ENCODE peak calls at places on chromosomes 2 and 18, in five cellular contexts. A is tibial nerve; P is heart right ventricle; R is fibroblast of lung; K is CD8-positive, alpha-beta T cell. I is an unnamed sample.

GRCh38 chr18:72444756-72445155 is 99.4 kb downstream of the CBLN2 start:
- DNase-seq in P (no peak), K (no peak), A (no peak), R (no peak), I (no peak)

GRCh38 chr18:48032876-48033769 is 102.7 kb upstream of the SMAD2 start:
- DNase-seq in K (no peak), A (no peak), P (no peak), R (peak; percentile 29), I (no peak)

GRCh38 chr2:171792157-171792556 is 101.9 kb downstream of the SLC25A12 start:
- DNase-seq in A (no peak), K (no peak), P (no peak), R (no peak), I (no peak)

GRCh38 chr2:79669714-79670113 is 156.9 kb downstream of the CTNNA2 start:
- DNase-seq in A (no peak), P (no peak), R (no peak), K (no peak), I (no peak)

GRCh38 chr2:72011791-72012190 is 135.9 kb downstream of the CYP26B1 start:
- DNase-seq in A (no peak), P (no peak), K (no peak), R (no peak), I (no peak)

GRCh38 chr2:178825183-178825582 is 18.0 kb upstream of the TTN start:
- DNase-seq in R (peak; percentile 55), P (no peak), K (no peak), A (no peak), I (no peak)

GRCh38 chr2:191659198-191659597 is 18.7 kb upstream of the NABP1 start:
- DNase-seq in A (no peak), P (no peak), K (no peak), R (no peak), I (no peak)

GRCh38 chr18:23943903-23944624 is 70.5 kb upstream of the TTC39C start:
- DNase-seq in A (no peak), P (no peak), K (no peak), R (peak; percentile 82), I (no peak)

GRCh38 chr2:100196786-100197494 is 54.5 kb upstream of the AFF3 start:
- DNase-seq in K (no peak), A (no peak), R (no peak), P (no peak), I (no peak)

GRCh38 chr2:239805414-239805813 is 219.7 kb downstream of the NDUFA10 start:
- DNase-seq in A (no peak), R (no peak), K (no peak), P (no peak), I (no peak)

GRCh38 chr2:239902749-239903201 is 122.4 kb downstream of the NDUFA10 start:
- DNase-seq in A (no peak), K (no peak), R (no peak), P (no peak), I (no peak)

GRCh38 chr2:191008286-191008685 is 5.7 kb downstream of the STAT1 start:
- DNase-seq in K (no peak), A (no peak), P (no peak), R (no peak), I (no peak)

GRCh38 chr2:218882866-218883366 is 2.3 kb downstream of the WNT10A start:
- DNase-seq in K (no peak), R (no peak), A (no peak), P (no peak), I (no peak)

GRCh38 chr2:205658572-205658971 is 23.7 kb upstream of the NRP2 start:
- DNase-seq in A (no peak), K (no peak), P (no peak), R (no peak), I (no peak)

GRCh38 chr18:59715966-59716369 is 18.7 kb upstream of the CCBE1 start:
- DNase-seq in A (no peak), R (peak; percentile 87), P (no peak), K (no peak), I (peak; percentile 68)

GRCh38 chr18:59718108-59719057 is 21.2 kb upstream of the CCBE1 start:
- DNase-seq in P (no peak), R (peak; percentile 81), A (no peak), K (no peak), I (peak; percentile 94)

GRCh38 chr18:59717291-59717690 is 20.1 kb upstream of the CCBE1 start:
- DNase-seq in K (no peak), P (no peak), R (no peak), A (no peak), I (no peak)

GRCh38 chr18:59721214-59721613 is 24.0 kb upstream of the CCBE1 start:
- DNase-seq in K (no peak), A (no peak), P (no peak), R (no peak), I (no peak)

DNA sequence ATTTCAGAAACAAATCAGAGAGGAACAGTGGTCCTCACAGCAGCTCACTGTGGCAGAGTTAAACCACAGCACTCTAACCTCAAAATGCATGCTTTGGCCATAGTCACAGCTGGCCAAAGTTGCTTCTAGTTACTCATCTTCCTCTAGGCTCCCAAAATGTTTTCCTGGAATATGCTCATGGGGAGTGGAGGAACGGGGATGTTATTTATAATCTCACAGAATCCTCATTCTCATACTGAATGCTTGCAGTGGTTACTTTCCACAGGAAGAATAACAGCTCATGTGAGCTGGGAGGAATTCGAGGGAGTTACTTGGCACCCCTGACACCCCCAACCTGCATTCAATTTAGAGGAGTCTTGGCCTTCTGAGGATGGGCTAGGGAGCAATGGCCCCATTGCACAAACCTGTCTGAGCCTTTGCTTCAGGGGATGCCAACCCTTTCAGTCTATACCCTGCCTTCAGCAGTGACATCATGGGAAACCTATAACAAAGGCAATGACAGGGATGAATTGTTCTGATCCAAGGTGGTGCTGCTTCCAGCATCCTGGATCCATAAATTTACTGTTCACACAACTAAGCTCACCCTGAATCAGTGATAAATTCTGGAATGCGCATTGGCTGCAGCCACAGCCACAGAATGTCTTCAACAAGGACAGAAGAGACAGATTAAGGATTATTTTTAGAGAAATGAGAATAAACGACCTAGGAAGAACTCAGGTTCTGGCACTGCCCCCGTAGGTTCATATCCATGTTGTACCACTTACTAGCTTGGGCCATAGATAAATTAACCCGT is 22.5 kb upstream of the CCBE1 start:
- DNase-seq in R (peak; percentile 69), A (no peak), P (no peak), K (no peak), I (no peak)
- H3K4me1 ChIP-seq in R (peaks cover 34% of the 10 kb centered on the region), A (no peaks in the 10 kb centered on the region), P (peaks cover 2% of the 10 kb centered on the region), K (no peaks in the 10 kb centered on the region), I (peaks cover 56% of the 10 kb centered on the region)

DNA sequence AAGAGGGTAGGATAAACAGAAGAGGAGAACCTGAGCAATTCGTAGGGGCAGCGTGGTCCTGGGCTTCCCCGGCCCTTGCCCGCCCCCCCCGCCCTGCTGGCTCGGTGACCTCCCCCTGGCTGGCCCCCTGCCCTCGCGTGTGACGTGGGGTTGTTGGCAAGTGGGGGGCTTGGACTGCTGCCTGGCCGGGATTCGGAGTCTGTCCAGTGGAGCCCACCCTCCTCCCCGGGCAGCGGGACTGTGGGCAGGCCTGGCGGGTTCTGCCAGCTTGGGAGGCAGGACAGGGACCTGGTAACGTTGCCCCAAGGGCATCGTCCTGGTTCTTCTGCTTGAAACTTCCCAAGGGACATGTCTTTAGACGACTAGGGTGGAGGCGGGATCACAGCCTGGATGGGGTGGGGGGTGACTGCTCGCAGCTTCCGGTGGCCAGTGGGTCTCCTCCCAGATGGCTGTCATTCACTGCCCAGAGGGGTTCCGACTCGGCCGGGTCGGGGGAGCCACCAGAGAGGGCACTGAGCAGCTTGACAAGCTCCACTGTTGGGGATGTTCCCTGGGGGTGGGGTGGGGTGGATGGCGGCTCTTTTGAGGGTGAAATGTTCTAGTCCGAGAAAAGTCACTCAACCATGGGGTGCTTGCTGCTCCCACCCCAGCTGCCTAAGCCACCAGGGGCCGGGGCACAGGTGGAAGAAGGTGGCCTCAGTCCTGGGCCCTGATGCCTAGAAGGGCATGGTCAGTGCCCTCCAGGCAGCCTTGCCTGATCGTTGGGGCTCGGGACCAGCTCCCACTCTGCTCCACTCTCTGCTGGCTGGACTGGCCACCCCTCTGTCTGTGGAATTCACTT is 4.2 kb upstream of the HS6ST1 start:
- DNase-seq in K (no peak), A (no peak), P (no peak), R (no peak), I (peak; percentile 47)
- H3K4me3 ChIP-seq in K (no peak overlapping the region), A (peak overlapping the region; percentile 70), P (peak overlapping the region; percentile 57), R (peak overlapping the region; percentile 54), I (peak overlapping the region; percentile 50)

GRCh38 chr2:101725515-101726192 is 28.1 kb downstream of the MAP4K4 start:
- DNase-seq in R (no peak), K (no peak), P (no peak), A (no peak), I (no peak)
- H3K4me1 ChIP-seq in R (peaks cover 6% of the 10 kb centered on the region), K (peaks cover 88% of the 10 kb centered on the region), P (peaks cover 80% of the 10 kb centered on the region), A (no peaks in the 10 kb centered on the region), I (peaks cover 15% of the 10 kb centered on the region)

GRCh38 chr2:10947005-10947440 is 35.3 kb downstream of the KCNF1 start:
- DNase-seq in A (no peak), K (no peak), P (no peak), R (peak; percentile 43), I (no peak)

GRCh38 chr2:10949835-10950234 is 38.1 kb downstream of the KCNF1 start:
- DNase-seq in R (no peak), P (no peak), A (no peak), K (no peak), I (no peak)

GRCh38 chr2:10948165-10948564 is 36.4 kb downstream of the KCNF1 start:
- DNase-seq in A (no peak), P (no peak), K (no peak), R (no peak), I (no peak)

GRCh38 chr2:10946394-10946793 is 34.7 kb downstream of the KCNF1 start:
- DNase-seq in R (no peak), P (no peak), A (no peak), K (no peak), I (no peak)

DNA sequence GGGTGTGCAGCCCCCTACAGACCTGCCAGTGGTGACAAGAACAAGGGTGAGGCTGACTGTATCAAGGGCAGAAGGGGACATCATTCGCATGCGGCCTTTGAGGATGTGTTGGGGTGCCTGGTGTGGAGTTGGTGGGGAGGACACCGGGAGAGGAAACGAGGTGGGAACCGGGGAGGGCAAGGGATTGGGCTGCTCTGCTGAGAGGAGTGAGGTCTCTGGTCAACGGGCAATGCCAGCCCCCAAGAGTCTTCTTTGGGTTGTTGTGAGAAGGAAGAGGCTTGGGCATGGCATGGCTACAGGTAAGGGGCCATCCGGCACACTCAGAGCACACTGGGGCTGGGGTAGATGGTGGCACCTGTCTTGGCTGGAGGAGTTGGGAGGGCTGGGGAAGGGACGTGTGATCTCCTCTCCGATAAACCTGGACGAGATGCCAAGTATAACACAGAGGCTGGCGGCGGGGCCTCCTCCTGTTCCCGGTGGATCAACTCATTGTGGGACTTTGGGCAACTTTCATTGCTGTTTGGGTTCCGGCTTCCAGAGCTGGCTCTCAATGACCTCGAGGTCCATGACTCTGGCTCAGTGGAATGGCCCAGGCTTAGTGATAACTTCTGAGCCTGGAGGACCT is 37.0 kb downstream of the KCNF1 start:
- DNase-seq in P (no peak), K (no peak), R (no peak), A (no peak), I (no peak)
- H3K4me3 ChIP-seq in P (no peak overlapping the region), K (no peak overlapping the region), R (no peak overlapping the region), A (no peak overlapping the region), I (no peak overlapping the region)

GRCh38 chr2:57881998-57882884 is 164.4 kb upstream of the VRK2 start:
- DNase-seq in R (peak; percentile 52), P (no peak), K (no peak), A (no peak), I (no peak)
- H3K4me1 ChIP-seq in R (peaks cover 2% of the 10 kb centered on the region), P (no peaks in the 10 kb centered on the region), K (no peaks in the 10 kb centered on the region), A (no peaks in the 10 kb centered on the region), I (peaks cover 5% of the 10 kb centered on the region)

DNA sequence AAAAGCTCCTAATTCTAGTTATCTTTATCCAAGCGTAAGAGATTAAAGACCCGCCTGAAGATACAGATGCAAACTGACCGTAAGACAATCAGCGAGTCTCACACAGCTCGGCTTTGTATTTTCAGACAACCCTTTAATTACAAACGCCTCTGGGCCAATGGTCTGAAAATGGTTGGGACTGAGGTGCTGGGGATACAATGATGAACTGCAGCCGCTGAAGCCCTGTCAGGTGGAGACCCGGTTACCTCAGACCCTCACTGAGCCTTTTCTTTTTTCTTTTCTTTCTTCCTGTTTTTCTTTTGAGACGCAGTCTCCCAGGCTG is 711 bp upstream of the CFAP36 start:
- DNase-seq in P (no peak), R (peak; percentile 3), A (no peak), K (no peak), I (no peak)
- H3K4me3 ChIP-seq in P (peak overlapping the region; percentile 86), R (peak overlapping the region; percentile 90), A (peak overlapping the region; percentile 81), K (peak overlapping the region; percentile 87), I (peak overlapping the region; percentile 58)